ENCODE peak calls at places on chromosome 12, in eight cellular contexts. K is coronary artery, X is ascending aorta, J is neural crest cell, H is nephron progenitor cell, E is GM06990, F is pancreas, C is adrenal gland. Z is an unnamed sample.

GRCh38 chr12:113302925-113303640 is 31.8 kb downstream of the SLC8B1 start:
- DNase-seq in K (no peak), X (no peak), J (no peak), H (no peak), E (no peak), F (no peak), C (no peak), Z (no peak)

GRCh38 chr12:75560167-75560566 is 48.8 kb upstream of the KRR1 start:
- DNase-seq in K (no peak), X (no peak), J (no peak), H (no peak), E (no peak), F (no peak), C (no peak), Z (no peak)

GRCh38 chr12:131773582-131774221 is 54.5 kb upstream of the MMP17 start:
- DNase-seq in K (no peak), X (no peak), J (no peak), H (no peak), E (peak), F (no peak), C (no peak), Z (peak)

GRCh38 chr12:13530966-13531365 is 334.4 kb downstream of the EMP1 start:
- DNase-seq in K (no peak), X (no peak), J (no peak), H (no peak), E (no peak), F (no peak), C (no peak), Z (no peak)

GRCh38 chr12:57488397-57489156 is 709 bp downstream of the MARS1 start:
- DNase-seq in K (no peak), X (no peak), J (no peak), H (no peak), E (no peak), F (no peak), C (no peak), Z (no peak)

GRCh38 chr12:92905258-92905810 is 23.8 kb downstream of the EEA1 start:
- DNase-seq in K (no peak), X (no peak), J (no peak), H (no peak), E (no peak), F (no peak), C (no peak), Z (no peak)

GRCh38 chr12:77299910-77300772 is 234.8 kb upstream of the E2F7 start:
- DNase-seq in K (no peak), X (no peak), J (no peak), H (no peak), E (no peak), F (no peak), C (no peak), Z (no peak)

GRCh38 chr12:122064780-122065588 is 13.6 kb upstream of the MLXIP start:
- DNase-seq in K (no peak), X (no peak), J (peak), H (peak), E (no peak), F (no peak), C (no peak), Z (no peak)

GRCh38 chr12:66092559-66093269 is 37.8 kb downstream of the LLPH start:
- DNase-seq in K (no peak), X (no peak), J (no peak), H (no peak), E (no peak), F (no peak), C (no peak), Z (no peak)

GRCh38 chr12:71476513-71476912 is 36.9 kb downstream of the LGR5 start:
- DNase-seq in K (no peak), X (peak), J (no peak), H (no peak), E (no peak), F (no peak), C (no peak), Z (no peak)

GRCh38 chr12:85580562-85581168 is 255.5 kb downstream of the RASSF9 start:
- DNase-seq in K (no peak), X (no peak), J (no peak), H (no peak), E (no peak), F (no peak), C (peak), Z (no peak)

GRCh38 chr12:110689601-110690430 is 901 bp upstream of the HVCN1 start:
- DNase-seq in K (no peak), X (no peak), J (no peak), H (no peak), E (peak), F (no peak), C (peak), Z (peak)

GRCh38 chr12:115155665-115156645 is 472.0 kb upstream of the TBX3 start:
- DNase-seq in K (no peak), X (no peak), J (no peak), H (no peak), E (no peak), F (no peak), C (no peak), Z (no peak)

GRCh38 chr12:77940566-77940965 is 109.9 kb downstream of the NAV3 start:
- DNase-seq in K (no peak), X (no peak), J (no peak), H (no peak), E (no peak), F (no peak), C (no peak), Z (no peak)

GRCh38 chr12:106417926-106418910 is 60.7 kb downstream of the POLR3B start:
- DNase-seq in K (no peak), X (no peak), J (no peak), H (no peak), E (no peak), F (no peak), C (peak), Z (no peak)

GRCh38 chr12:120693848-120694247 is 6.9 kb downstream of the MLEC start:
- DNase-seq in K (no peak), X (no peak), J (no peak), H (no peak), E (no peak), F (no peak), C (no peak), Z (no peak)

DNA sequence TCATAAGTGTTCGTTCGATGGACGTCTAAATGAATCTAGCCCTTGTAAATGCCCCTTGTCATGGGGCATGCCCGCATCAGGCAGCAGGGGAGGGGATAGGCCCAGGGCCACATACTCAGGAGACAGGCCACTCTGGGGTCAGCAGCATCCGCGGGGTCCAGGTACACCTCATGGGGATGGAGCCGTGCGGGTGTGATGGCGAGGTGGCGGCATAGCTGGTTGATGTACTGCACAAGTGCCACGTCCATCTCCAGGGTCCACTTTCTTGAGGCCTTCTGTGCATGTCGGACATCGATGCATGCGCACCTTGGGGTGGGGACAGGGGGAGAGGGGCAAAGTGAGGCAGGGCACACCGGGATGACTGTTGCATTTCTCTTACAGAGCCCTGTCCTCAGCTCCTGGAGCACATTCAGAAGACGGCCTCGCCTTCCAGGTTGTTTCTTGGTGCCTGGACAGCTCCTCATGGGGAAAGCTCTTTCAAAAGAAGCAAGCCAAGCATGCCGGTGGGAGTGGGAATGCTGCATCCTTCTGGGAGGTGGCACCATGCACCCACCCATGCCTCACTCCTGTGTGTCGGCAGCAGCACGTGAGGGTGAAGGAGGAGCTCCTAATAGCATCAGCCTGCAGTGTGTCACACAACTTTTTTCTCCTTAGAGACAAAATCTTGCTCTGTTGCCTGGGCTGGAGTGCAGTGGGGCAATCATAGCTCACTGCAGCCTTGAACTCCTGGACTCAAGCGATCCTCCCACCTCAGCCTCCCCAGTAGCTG is 47.4 kb downstream of the TRAFD1 start:
- DNase-seq in K (no peak), X (no peak), J (no peak), H (no peak), E (no peak), F (peak), C (peak), Z (no peak)
- TF ChIP-seq CTCF in K (no peak), X (no peak), J (no peak), H (no peak), E (no peak), F (no peak), C (no peak), Z (no peak)

GRCh38 chr12:127923501-127923900 is 343.5 kb upstream of the TMEM132C start:
- DNase-seq in K (no peak), X (no peak), J (no peak), H (no peak), E (no peak), F (no peak), C (peak), Z (no peak)

GRCh38 chr12:127929172-127929571 is 337.8 kb upstream of the TMEM132C start:
- DNase-seq in K (no peak), X (no peak), J (no peak), H (no peak), E (no peak), F (no peak), C (no peak), Z (no peak)

GRCh38 chr12:127928615-127929014 is 338.4 kb upstream of the TMEM132C start:
- DNase-seq in K (no peak), X (no peak), J (no peak), H (no peak), E (no peak), F (no peak), C (no peak), Z (no peak)

GRCh38 chr12:127928178-127928577 is 338.8 kb upstream of the TMEM132C start:
- DNase-seq in K (no peak), X (no peak), J (no peak), H (no peak), E (no peak), F (no peak), C (peak), Z (no peak)

DNA sequence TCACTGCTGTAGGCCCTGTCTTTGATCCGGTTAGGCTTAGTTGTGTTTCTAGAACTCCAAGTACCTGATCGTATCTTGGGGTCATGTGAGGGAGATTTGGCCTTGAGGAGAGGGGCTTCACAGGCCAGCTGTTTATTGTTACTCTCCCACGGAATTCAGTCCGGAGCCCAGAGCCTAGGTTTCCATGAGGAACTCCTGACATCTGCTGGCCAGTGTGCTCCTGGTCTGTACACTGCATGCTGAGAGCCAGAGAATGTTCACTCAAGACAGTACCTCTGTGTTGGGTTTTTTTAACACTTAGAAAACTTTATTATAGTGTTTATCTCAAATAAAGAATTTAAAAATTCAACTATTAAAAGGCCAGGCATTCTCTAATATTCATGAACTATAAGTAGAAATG is 341.0 kb upstream of the TMEM132C start:
- DNase-seq in K (no peak), X (peak), J (peak), H (peak), E (no peak), F (no peak), C (peak), Z (no peak)
- TF ChIP-seq CTCF in K (no peak), X (peak), J (peak), H (peak), E (no peak), F (no peak), C (peak), Z (no peak)

DNA sequence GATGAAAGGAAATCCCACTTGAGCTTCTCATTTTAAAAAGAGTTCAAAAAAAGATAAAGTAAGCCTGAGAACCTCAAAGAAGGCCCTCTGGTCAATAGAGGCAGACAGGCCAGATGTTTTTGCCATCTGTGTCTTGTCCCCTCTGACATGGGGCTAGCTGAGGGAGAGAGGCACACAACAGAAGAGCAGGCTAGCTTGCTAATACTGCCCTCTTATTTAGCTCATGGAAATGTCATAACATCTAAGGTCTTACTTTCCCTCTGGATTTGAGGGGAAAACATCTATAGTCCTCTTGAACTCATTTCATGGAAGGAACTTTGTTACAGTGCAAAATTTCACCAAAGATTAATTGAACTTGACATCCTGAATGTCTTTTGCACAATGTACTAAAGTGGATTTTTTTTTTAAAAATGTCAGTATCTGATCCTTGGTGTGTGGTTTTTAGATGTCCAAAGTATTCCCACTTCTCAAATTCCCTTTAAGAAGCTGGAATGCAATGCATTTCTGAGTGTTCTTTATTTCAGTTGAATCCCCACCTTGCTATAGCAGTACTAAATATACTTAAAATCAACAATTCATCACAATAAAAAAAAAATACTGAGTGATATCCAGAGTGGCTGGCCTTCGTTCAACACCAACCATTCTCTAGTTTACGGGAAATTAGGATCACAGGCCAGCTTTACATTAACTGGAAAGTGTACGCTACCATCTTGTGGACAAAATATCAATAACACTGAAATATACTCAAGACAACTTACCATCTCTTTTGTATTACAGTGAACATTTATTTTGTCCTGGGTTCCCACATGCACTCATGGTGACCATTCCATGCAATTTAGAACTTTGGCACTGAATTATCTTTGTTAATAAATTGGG is 176.6 kb downstream of the PAH start:
- DNase-seq in K (no peak), X (no peak), J (no peak), H (no peak), E (no peak), F (no peak), C (no peak), Z (no peak)
- TF ChIP-seq CTCF in K (no peak), X (no peak), J (peak), H (no peak), E (peak), F (no peak), C (no peak), Z (no peak)

GRCh38 chr12:52798671-52799497 is 3.0 kb upstream of the KRT3 start:
- DNase-seq in K (no peak), X (no peak), J (no peak), H (no peak), E (no peak), F (no peak), C (no peak), Z (no peak)
- TF ChIP-seq CTCF in K (no peak), X (no peak), J (no peak), H (no peak), E (no peak), F (no peak), C (no peak), Z (no peak)

DNA sequence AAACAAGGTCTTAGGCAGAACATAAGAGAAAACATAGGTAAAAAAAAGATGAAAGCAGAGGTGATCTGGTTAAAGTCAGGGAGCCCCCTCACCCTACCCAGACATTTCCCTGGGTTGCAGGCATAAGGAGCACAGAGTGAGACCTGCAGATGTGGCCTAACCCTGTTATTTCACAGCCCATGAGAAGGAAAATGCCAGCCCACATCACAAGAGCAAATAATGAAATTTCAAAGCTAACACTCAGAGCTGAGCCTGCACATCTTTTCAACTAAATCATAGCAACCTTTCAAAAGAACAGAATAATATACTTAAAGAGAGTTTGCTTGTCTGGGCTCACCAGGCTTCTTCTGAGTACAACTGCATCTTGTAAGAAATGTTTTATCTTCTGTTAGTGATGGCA is 295.4 kb downstream of the RPAP3 start:
- DNase-seq in K (no peak), X (no peak), J (no peak), H (no peak), E (no peak), F (no peak), C (no peak), Z (no peak)
- TF ChIP-seq CTCF in K (no peak), X (no peak), J (no peak), H (no peak), E (no peak), F (no peak), C (no peak), Z (no peak)

GRCh38 chr12:7207866-7208612 is 18.6 kb downstream of the PEX5 start:
- DNase-seq in K (no peak), X (no peak), J (no peak), H (no peak), E (no peak), F (no peak), C (no peak), Z (no peak)
- TF ChIP-seq CTCF in K (no peak), X (no peak), J (no peak), H (no peak), E (no peak), F (no peak), C (no peak), Z (no peak)